ENCODE peak calls at places on chromosomes 3 and 15, in six cellular contexts. K is AG04450, O is K562, N is breast epithelium, W is testis, Q is heart right ventricle. M is an unnamed sample.

GRCh38 chr15:68542771-68543544 is 35.8 kb upstream of the CORO2B start:
- DNase-seq in W (peak; percentile 76), N (peak; percentile 45), K (peak; percentile 80), Q (no peak), O (no peak), M (no peak)

GRCh38 chr3:173411288-173412064 is 13.9 kb downstream of the NLGN1 start:
- DNase-seq in O (peak; percentile 4), Q (no peak), K (no peak), W (peak; percentile 46), N (no peak), M (no peak)

GRCh38 chr3:134601539-134602439 is 49.0 kb downstream of the KY start:
- DNase-seq in W (peak; percentile 78), O (peak; percentile 37), K (peak; percentile 32), N (no peak), Q (no peak), M (peak; percentile 74)

GRCh38 chr3:111582114-111582461 is 13.1 kb downstream of the ZBED2 start:
- DNase-seq in W (no peak), O (no peak), N (no peak), K (peak; percentile 44), Q (no peak), M (no peak)

GRCh38 chr3:150449169-150449721 is 41.1 kb downstream of the TSC22D2 start:
- DNase-seq in O (peak; percentile 71), W (no peak), N (no peak), Q (no peak), K (peak; percentile 39), M (no peak)

GRCh38 chr15:52481915-52482314 is 46.8 kb downstream of the MYO5A start:
- DNase-seq in W (no peak), Q (no peak), K (peak; percentile 43), N (no peak), O (no peak), M (no peak)

GRCh38 chr3:46664971-46665762 is 28.3 kb downstream of the ALS2CL start:
- DNase-seq in O (no peak), Q (no peak), W (no peak), N (no peak), K (no peak), M (peak; percentile 71)

GRCh38 chr15:56215769-56216168 is 27.9 kb downstream of the RFX7 start:
- DNase-seq in N (no peak), W (no peak), K (peak; percentile 32), O (no peak), Q (no peak), M (no peak)

GRCh38 chr15:101675796-101676582 is 23.8 kb upstream of the TM2D3 start:
- DNase-seq in K (peak; percentile 34), W (no peak), Q (no peak), O (no peak), N (no peak), M (no peak)

GRCh38 chr3:11592460-11593298 is 51.0 kb downstream of the VGLL4 start:
- DNase-seq in W (no peak), N (no peak), K (no peak), O (no peak), Q (no peak), M (no peak)

DNA sequence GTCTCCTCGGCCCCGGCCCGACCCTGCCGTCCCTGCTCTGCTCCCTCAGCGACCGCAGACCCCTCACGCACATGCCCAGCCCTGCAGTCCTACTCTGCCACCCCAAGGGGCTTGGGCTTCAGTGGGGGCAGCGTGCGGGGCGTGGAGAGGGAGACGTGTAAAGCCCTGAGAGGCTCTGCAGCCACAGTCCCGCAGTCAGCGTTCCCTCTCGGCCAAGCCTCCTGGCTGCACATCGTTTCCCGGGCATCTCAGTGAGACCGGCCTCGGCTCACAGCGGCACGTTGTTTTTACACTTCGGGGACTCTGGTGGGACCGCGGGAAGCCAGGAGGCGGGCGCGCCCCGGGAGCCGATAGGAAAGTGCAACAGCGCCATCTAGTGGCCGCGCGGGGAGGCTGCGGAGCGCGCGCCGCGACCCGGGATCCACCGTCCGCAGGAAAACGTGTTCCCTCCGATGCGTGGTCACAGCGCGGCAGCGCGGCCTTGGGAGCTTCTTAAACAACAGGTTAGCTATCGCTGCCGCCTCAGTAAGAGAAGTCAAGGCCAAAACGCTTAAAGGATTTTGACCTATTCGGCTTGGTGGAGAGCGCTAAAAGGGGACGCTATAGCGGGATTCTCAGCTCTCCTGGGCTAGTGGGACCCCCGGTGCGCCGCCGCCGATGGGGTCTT is 226.8 kb upstream of the IGF1R start:
- DNase-seq in N (peak; percentile 70), Q (peak; percentile 73), W (peak; percentile 83), O (peak; percentile 61), K (no peak), M (peak; percentile 66)
- H3K4me3 ChIP-seq in N (peak overlapping the region; percentile 61), Q (peak overlapping the region; percentile 20), W (peak overlapping the region; percentile 1), O (no peak overlapping the region), K (peak overlapping the region; percentile 20), M (peak overlapping the region; percentile 63)

GRCh38 chr3:59017617-59017984 is 32.2 kb downstream of the CFAP20DC start:
- DNase-seq in Q (no peak), O (no peak), N (no peak), K (no peak), W (no peak), M (no peak)
- TF ChIP-seq CTCF in Q (no peak), O (no peak), N (no peak), K (no peak), W (no peak), M (no peak)

GRCh38 chr3:71305246-71306206 is 278.0 kb downstream of the FOXP1 start:
- DNase-seq in Q (peak; percentile 21), W (peak; percentile 28), N (no peak), O (no peak), K (no peak), M (no peak)

GRCh38 chr3:71302604-71303003 is 280.9 kb downstream of the FOXP1 start:
- DNase-seq in W (no peak), N (no peak), Q (no peak), K (no peak), O (no peak), M (no peak)

GRCh38 chr3:71303627-71304260 is 279.8 kb downstream of the FOXP1 start:
- DNase-seq in Q (no peak), W (peak; percentile 38), O (no peak), K (no peak), N (no peak), M (no peak)

GRCh38 chr3:71304261-71304646 is 279.3 kb downstream of the FOXP1 start:
- DNase-seq in W (no peak), K (no peak), O (no peak), Q (no peak), N (no peak), M (no peak)

DNA sequence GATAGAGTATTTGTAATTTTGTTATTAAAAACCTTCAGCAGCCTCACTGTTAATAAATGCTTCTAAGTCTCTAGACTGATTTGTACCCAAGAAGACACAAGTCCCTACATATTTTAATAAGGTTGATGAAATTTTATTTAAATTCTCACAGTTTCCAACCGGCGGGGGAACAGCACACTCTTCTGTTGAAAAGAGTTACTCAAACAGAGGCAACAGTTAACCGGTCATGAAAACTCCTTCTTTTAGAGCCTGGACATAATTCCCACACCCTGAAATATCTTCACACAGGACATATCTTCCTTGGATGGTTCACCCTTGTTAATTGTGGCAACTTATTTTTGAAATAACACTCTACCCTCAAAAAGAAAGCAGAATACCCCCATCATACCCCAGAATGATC is 278.8 kb downstream of the FOXP1 start:
- DNase-seq in O (peak; percentile 12), K (no peak), N (no peak), Q (no peak), W (peak; percentile 55), M (no peak)
- H3K4me3 ChIP-seq in O (no peak overlapping the region), K (peak overlapping the region; percentile 52), N (peak overlapping the region; percentile 59), Q (peak overlapping the region; percentile 28), W (no peak overlapping the region), M (peak overlapping the region; percentile 58)

GRCh38 chr3:63908081-63908736 is 4.0 kb downstream of the SCAANT1 start:
- DNase-seq in N (no peak), K (no peak), O (no peak), Q (no peak), W (no peak), M (no peak)
- TF ChIP-seq CTCF in N (no peak), K (peak; percentile 58), O (no peak), Q (no peak), W (peak; percentile 2), M (no peak)

DNA sequence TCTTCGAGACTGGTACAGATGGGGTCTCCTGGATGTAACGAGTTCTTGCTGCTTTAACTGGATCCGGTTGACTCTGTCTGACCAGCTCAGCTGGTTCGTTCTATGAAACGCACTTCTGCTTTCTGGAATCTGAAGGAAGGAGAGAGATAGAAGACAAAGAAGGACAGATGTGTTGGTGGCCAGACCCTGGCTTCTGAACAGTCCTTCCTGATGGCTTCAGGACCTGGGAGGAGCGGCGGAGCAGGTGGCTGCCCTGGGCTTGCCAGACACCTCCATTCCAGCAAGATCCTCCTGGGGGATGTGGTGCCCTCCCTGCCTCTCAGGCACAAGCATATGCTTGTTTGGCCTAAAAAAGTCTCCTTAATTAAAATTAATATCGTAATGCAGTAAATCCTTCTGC is 99.9 kb downstream of the APBA2 start:
- DNase-seq in O (no peak), K (no peak), Q (no peak), W (no peak), N (no peak), M (no peak)
- H3K4me3 ChIP-seq in O (no peak overlapping the region), K (no peak overlapping the region), Q (no peak overlapping the region), W (no peak overlapping the region), N (no peak overlapping the region), M (peak overlapping the region; percentile 30)

GRCh38 chr15:74134387-74135027 is 4.1 kb downstream of the ISLR2 start:
- DNase-seq in O (no peak), Q (peak; percentile 66), W (peak; percentile 60), N (no peak), K (no peak), M (no peak)
- TF ChIP-seq CTCF in O (no peak), Q (peak; percentile 49), W (peak; percentile 43), N (no peak), K (peak; percentile 57), M (peak; percentile 32)

DNA sequence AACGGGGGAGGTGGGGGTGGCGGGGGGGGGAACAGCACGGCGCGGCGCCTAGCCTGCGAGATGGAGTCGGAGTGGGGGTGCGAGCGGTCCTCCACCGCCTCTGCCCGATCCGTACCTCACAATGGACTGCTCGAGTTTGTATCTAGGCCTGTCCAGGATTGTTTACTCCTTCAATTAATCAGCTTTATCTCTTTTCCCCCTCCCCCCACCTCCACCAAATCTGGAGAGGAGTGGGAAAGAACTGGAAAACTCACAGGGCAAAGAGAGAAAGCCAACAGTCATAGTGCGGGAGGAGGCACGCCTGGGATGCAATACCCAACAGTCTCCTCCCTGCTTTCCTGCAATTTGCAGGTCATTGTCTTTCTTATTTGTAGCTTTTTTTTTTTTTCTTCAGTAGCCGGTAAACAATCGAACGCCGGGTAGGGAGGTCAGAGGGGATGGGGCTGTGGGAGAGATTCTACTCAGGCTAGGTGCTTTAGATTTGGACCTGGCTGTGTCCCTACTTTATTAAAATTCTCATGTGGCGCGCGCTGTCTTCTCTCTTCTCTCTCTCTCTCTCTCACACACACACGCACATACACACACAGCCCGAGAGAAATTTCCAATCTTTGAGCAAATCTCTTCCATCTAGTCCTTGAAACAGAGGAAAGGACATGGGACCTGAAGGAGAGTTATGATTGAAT is 6.9 kb upstream of the MEIS2 start:
- DNase-seq in N (no peak), Q (no peak), O (no peak), K (no peak), W (no peak), M (no peak)
- H3K4me3 ChIP-seq in N (peak overlapping the region; percentile 56), Q (no peak overlapping the region), O (no peak overlapping the region), K (no peak overlapping the region), W (no peak overlapping the region), M (peak overlapping the region; percentile 50)

GRCh38 chr15:59917504-59918157 is 86.5 kb upstream of the FOXB1 start:
- DNase-seq in W (peak; percentile 71), Q (peak; percentile 16), O (peak; percentile 62), N (peak; percentile 55), K (no peak), M (no peak)
- TF ChIP-seq CTCF in W (no peak), Q (peak; percentile 16), O (peak; percentile 66), N (no peak), K (peak; percentile 44), M (no peak)